ENCODE peak calls at places on chromosome 11, in five cellular contexts. C is K562, T is GM12878, S is SK-N-SH, Y is HepG2. P is an unnamed sample.

GRCh38 chr11:103936059-103936458 is 100.4 kb upstream of the DDI1 start:
- DNase-seq in T (no peak), S (no peak), C (no peak), Y (no peak), P (no peak)

GRCh38 chr11:43282607-43283440 is 29.0 kb upstream of the API5 start:
- DNase-seq in Y (peak), T (no peak), C (peak), S (peak), P (no peak)

GRCh38 chr11:93166867-93167266 is 30.9 kb downstream of the SLC36A4 start:
- DNase-seq in C (no peak), T (no peak), Y (no peak), S (no peak), P (no peak)

GRCh38 chr11:15923169-15923568 is 433.2 kb downstream of the SOX6 start:
- DNase-seq in S (peak), Y (no peak), C (no peak), T (no peak), P (no peak)

GRCh38 chr11:7665473-7666291 is 7.6 kb downstream of the CYB5R2 start:
- DNase-seq in T (peak), Y (peak), S (peak), C (peak), P (peak)

GRCh38 chr11:58867556-58867955 is 23.1 kb upstream of the GLYATL2 start:
- DNase-seq in C (no peak), Y (no peak), T (no peak), S (no peak), P (no peak)

GRCh38 chr11:3614742-3615171 is 27.0 kb downstream of the ART5 start:
- DNase-seq in S (no peak), C (no peak), T (peak), Y (no peak), P (peak)

GRCh38 chr11:92424281-92424680 is 199.7 kb downstream of the FAT3 start:
- DNase-seq in C (no peak), Y (no peak), S (no peak), T (no peak), P (no peak)

GRCh38 chr11:68828155-68828931 is 13.4 kb downstream of the CPT1A start:
- DNase-seq in Y (no peak), T (no peak), C (no peak), S (peak), P (peak)

GRCh38 chr11:122748968-122749687 is 89.2 kb upstream of the CRTAM start:
- DNase-seq in Y (no peak), C (no peak), T (peak), S (no peak), P (peak)

GRCh38 chr11:124874571-124875255 is 9.5 kb downstream of the ROBO3 start:
- DNase-seq in S (no peak), T (no peak), C (no peak), Y (no peak), P (no peak)

GRCh38 chr11:13271060-13271693 is 6.4 kb upstream of the BMAL1 start:
- DNase-seq in T (no peak), C (no peak), Y (no peak), S (no peak), P (no peak)

GRCh38 chr11:117371453-117371852 is 43.8 kb downstream of the CEP164 start:
- DNase-seq in C (no peak), T (no peak), Y (no peak), S (no peak), P (no peak)

GRCh38 chr11:120797133-120797532 is 226.8 kb upstream of the TBCEL start:
- DNase-seq in Y (no peak), C (no peak), S (no peak), T (no peak), P (no peak)

GRCh38 chr11:73186294-73186850 is 31.7 kb upstream of the P2RY2 start:
- DNase-seq in S (no peak), T (no peak), Y (no peak), C (no peak), P (peak)

GRCh38 chr11:65131895-65132237 is 2.5 kb downstream of the SYVN1 start:
- DNase-seq in C (no peak), S (no peak), Y (no peak), T (no peak), P (no peak)

GRCh38 chr11:65134240-65134951 is at the start of gene SYVN1:
- DNase-seq in Y (peak), C (peak), S (peak), T (peak), P (peak)

GRCh38 chr11:65133724-65134123 is 595 bp downstream of the SYVN1 start:
- DNase-seq in Y (no peak), S (no peak), C (no peak), T (no peak), P (no peak)

GRCh38 chr11:65132238-65132987 is 1.9 kb downstream of the SYVN1 start:
- DNase-seq in S (no peak), Y (no peak), T (no peak), C (no peak), P (no peak)

GRCh38 chr11:65132988-65133700 is 1.2 kb downstream of the SYVN1 start:
- DNase-seq in Y (peak), T (no peak), C (peak), S (peak), P (peak)
- TF ChIP-seq POLR2AphosphoS5 in Y (peak), T (no peak), C (no peak), S (no peak), P (no peak)

GRCh38 chr11:64770120-64770519 is 8.2 kb downstream of the SF1 start:
- DNase-seq in S (no peak), C (no peak), Y (no peak), T (no peak), P (no peak)
- TF ChIP-seq REST in S (no peak), C (no peak), Y (no peak), T (no peak), P (no peak)

DNA sequence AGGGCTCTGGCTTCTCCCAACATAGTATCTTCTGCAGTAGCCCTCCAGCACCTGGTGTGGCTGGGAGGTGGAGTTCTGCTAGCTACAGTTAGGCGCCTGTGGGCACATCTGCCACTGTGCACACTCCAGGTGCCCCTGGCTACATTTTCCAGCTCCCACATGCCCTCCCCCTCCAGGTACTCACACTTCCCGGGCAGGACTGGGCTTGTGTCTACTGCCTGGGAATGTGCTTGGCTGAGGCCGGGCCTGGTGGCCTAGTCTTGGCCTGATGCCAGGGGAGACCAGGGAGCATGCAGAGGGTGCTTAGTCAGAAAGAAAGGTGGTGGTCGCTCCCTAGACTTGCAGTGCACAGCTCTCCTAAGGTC is 15.9 kb downstream of the PHLDB1 start:
- DNase-seq in Y (peak), C (no peak), T (no peak), S (peak), P (no peak)
- TF ChIP-seq GABPA in Y (no peak), C (no peak), T (no peak), S (no peak), P (no peak)

GRCh38 chr11:9530901-9531625 is 42.4 kb upstream of the WEE1 start:
- DNase-seq in C (no peak), Y (no peak), S (no peak), T (no peak), P (no peak)
- TF ChIP-seq POLR2AphosphoS5 in C (no peak), Y (no peak), S (no peak), T (no peak), P (no peak)

DNA sequence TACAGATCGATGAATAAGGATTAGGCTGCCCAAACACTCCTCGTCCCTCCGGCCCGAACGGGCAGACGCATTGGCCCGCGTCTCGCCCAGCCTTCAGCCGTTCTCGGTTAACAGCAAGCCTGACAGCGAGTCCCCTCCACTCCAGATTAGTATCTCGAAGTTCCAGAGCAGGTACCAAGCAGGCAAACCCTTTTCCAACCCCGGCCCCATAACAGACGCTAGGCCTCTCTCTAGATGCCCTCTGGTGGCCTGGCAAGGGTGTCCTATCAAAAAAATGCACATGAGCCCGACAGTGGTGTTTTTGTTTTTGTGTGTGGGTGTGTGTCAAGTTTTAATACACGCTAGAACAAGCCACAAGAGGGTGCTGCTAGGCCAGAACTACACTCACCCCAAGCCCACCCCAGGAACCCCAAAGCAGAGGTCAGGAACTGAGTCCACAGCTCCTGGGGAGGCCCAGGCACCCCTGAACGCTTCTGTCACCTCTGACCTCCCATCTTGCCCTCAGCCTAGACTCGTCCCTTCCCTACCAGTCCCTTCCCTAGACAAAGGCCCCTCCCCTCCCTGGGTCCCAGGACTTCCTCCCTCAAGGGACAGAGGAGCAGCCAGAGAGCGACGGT is 658 bp upstream of the ARFGAP2 start:
- DNase-seq in T (peak), S (peak), Y (peak), C (peak), P (peak)
- TF ChIP-seq REST in T (no peak), S (no peak), Y (no peak), C (no peak), P (no peak)

GRCh38 chr11:46631676-46632075 is 14.3 kb downstream of the ATG13 start:
- DNase-seq in C (no peak), S (no peak), T (no peak), Y (no peak), P (no peak)

GRCh38 chr11:46630237-46630636 is 12.9 kb downstream of the ATG13 start:
- DNase-seq in C (no peak), Y (no peak), T (no peak), S (no peak), P (no peak)

GRCh38 chr11:46632502-46632901 is 15.1 kb downstream of the ATG13 start:
- DNase-seq in T (no peak), S (no peak), C (no peak), Y (no peak), P (no peak)

GRCh38 chr11:46635557-46636139 is 18.3 kb downstream of the ATG13 start:
- DNase-seq in T (no peak), C (no peak), Y (no peak), S (no peak), P (no peak)

DNA sequence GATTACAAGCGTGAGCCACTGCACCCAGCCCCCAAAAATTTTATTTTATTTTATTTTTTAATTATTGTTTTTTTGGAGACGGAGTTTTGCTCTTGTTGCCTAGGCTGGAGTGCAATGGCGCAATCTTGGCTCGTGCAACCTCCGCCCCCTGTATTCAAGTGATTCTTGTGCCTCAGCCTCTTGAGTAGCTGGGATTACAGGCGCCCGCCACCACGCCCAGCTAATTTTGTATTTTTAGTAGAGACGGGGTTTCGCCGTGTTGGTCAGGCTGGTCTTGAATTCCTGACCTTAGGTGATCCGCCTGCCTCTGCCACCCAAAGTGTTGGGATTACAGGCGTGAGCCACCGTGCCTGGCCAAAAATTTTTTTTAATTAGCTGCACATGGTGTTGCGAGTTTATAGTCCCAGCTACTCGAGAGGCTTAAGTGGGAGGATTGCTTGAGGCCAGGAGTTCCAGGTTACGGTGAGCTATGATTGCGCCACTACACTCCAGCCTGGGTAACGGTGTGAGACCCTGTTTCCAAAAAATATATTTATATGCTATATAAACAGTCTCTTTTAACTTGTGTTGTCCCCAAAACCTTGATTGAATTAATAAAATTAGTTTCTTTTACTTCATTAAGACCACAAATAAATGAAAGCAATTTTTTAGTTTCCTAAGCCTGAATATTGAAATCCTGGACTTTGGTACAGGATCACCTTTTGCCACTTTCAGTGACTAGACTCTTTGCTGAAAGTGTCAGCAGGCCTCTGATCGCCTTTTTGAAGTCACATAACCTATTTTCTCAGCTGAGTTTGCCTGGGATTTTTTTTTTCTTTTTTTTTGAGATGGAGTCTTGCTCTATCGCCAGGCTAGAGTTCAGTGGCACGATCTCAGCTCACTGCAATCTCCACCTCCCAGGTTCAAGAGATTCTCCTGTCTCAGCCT is 16.2 kb downstream of the ATG13 start:
- DNase-seq in S (no peak), C (no peak), T (no peak), Y (peak), P (no peak)
- TF ChIP-seq GABPA in S (no peak), C (no peak), T (no peak), Y (no peak), P (no peak)

DNA sequence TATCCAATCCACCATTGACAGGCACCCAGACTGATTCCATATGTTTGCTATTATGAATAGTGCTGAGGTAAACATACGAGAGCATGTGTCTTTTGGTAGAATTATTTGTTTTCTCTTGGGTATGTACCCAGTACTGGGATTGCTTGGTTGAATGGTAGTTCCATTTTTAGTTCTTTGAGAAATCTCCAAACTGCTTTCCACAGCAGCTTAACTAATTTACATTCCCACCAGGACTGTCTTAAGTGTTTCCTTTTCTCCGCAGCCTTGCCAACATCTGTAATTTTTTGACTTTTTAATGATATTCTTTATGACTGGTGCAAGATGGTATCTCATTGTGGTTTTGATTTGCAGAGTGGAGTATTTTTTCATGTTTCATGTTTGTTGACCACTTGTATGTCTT is 8.3 kb downstream of the FDX1 start:
- DNase-seq in T (no peak), S (no peak), Y (no peak), C (no peak), P (no peak)
- TF ChIP-seq POLR2AphosphoS5 in T (no peak), S (no peak), Y (no peak), C (no peak), P (no peak)

GRCh38 chr11:86570020-86570419 is 102.4 kb downstream of the ME3 start:
- DNase-seq in T (no peak), Y (no peak), S (no peak), C (no peak), P (no peak)

GRCh38 chr11:86574493-86575207 is 97.8 kb downstream of the ME3 start:
- DNase-seq in C (no peak), Y (no peak), S (no peak), T (no peak), P (no peak)

GRCh38 chr11:86569109-86569508 is 103.3 kb downstream of the ME3 start:
- DNase-seq in C (no peak), S (no peak), Y (no peak), T (no peak), P (no peak)

GRCh38 chr11:86570457-86570856 is 102.0 kb downstream of the ME3 start:
- DNase-seq in S (no peak), T (no peak), Y (no peak), C (no peak), P (no peak)

GRCh38 chr11:86571273-86571948 is 101.0 kb downstream of the ME3 start:
- DNase-seq in Y (peak), S (peak), C (peak), T (no peak), P (no peak)
- TF ChIP-seq REST in Y (no peak), S (peak), C (no peak), T (no peak), P (no peak)

GRCh38 chr11:118401151-118401879 is at the start of gene ATP5MG:
- DNase-seq in T (peak), C (peak), S (peak), Y (peak), P (peak)

GRCh38 chr11:118398797-118399564 is 2.4 kb upstream of the ATP5MG start:
- DNase-seq in Y (no peak), T (no peak), C (no peak), S (no peak), P (no peak)

GRCh38 chr11:118401880-118402590 is 629 bp downstream of the ATP5MG start:
- DNase-seq in T (no peak), Y (peak), C (peak), S (no peak), P (peak)

GRCh38 chr11:118397448-118397847 is 4.0 kb upstream of the ATP5MG start:
- DNase-seq in T (no peak), S (no peak), C (no peak), Y (no peak), P (no peak)

GRCh38 chr11:118396097-118396501 is 5.3 kb upstream of the ATP5MG start:
- DNase-seq in T (no peak), Y (no peak), C (no peak), S (no peak), P (no peak)
- TF ChIP-seq GABPA in T (no peak), Y (no peak), C (no peak), S (no peak), P (no peak)

DNA sequence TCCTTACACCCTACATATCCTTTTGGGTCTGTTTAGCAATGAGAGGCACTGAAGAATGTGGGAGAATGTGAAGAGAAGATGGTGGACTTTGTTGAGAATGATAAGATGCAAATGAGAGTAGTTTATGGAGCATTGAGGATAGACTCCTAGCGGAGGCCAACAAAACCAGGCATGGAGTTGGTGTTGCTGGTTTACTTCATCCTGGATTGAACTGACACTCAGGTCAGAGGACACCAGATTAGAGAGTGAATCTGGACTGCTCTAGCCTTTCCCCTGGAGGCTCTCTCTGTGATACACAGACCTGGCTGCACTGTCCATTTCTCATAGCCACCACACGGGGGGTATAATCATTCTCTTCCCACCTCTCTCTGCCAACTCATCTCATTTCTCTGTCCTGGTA is 98.7 kb downstream of the MICAL2 start:
- DNase-seq in Y (no peak), C (no peak), S (no peak), T (no peak), P (no peak)
- TF ChIP-seq POLR2AphosphoS5 in Y (no peak), C (no peak), S (no peak), T (no peak), P (no peak)

P was measured in HL-60.